ENCODE peak calls at places on chromosome 17, in ten cellular contexts. K, M, C, I, Z, A, X, O, U and W are unnamed samples.

GRCh38 chr17:79970576-79971068 is 65.0 kb downstream of the TBC1D16 start:
- DNase-seq in K (no peak), M (peak; percentile 40), C (peak; percentile 33), I (peak; percentile 75), Z (no peak), A (no peak), X (no peak), O (peak; percentile 51), U (no peak), W (peak; percentile 74)

GRCh38 chr17:45224671-45225050 is 3.0 kb downstream of the FMNL1 start:
- DNase-seq in K (no peak), M (no peak), C (no peak), I (no peak), Z (no peak), A (no peak), X (no peak), O (no peak), U (no peak), W (no peak)

GRCh38 chr17:45982791-45983613 is 16.0 kb upstream of the STH start:
- DNase-seq in K (no peak), M (no peak), C (no peak), I (no peak), Z (no peak), A (no peak), X (no peak), O (no peak), U (no peak), W (no peak)

GRCh38 chr17:33809748-33810147 is 445.3 kb upstream of the CCL2 start:
- DNase-seq in K (no peak), M (no peak), C (no peak), I (no peak), Z (no peak), A (no peak), X (no peak), O (no peak), U (no peak), W (no peak)

GRCh38 chr17:61047517-61047916 is 352.1 kb upstream of the TBX2 start:
- DNase-seq in K (no peak), M (no peak), C (no peak), I (no peak), Z (no peak), A (no peak), X (no peak), O (no peak), U (no peak), W (no peak)

GRCh38 chr17:35087731-35088646 is 24.5 kb upstream of the RFFL start:
- DNase-seq in K (peak; percentile 53), M (peak; percentile 52), C (peak; percentile 69), I (peak; percentile 75), Z (peak; percentile 5), A (no peak), X (peak; percentile 60), O (peak; percentile 75), U (no peak), W (peak; percentile 83)

GRCh38 chr17:39270923-39271322 is 45.2 kb upstream of the STAC2 start:
- DNase-seq in K (peak; percentile 32), M (peak; percentile 92), C (no peak), I (peak; percentile 48), Z (no peak), A (no peak), X (no peak), O (no peak), U (no peak), W (no peak)

GRCh38 chr17:44121206-44121605 is 2.2 kb downstream of the HDAC5 start:
- DNase-seq in K (no peak), M (no peak), C (peak; percentile 58), I (no peak), Z (no peak), A (no peak), X (no peak), O (no peak), U (no peak), W (no peak)

GRCh38 chr17:21239680-21240374 is 13.4 kb downstream of the NATD1 start:
- DNase-seq in K (no peak), M (peak; percentile 31), C (peak; percentile 74), I (peak; percentile 47), Z (no peak), A (no peak), X (no peak), O (no peak), U (peak; percentile 15), W (no peak)

GRCh38 chr17:42891539-42892152 is 9.0 kb upstream of the G6PC1 start:
- DNase-seq in K (no peak), M (peak; percentile 32), C (no peak), I (no peak), Z (no peak), A (peak; percentile 9), X (peak; percentile 69), O (no peak), U (peak; percentile 44), W (no peak)

GRCh38 chr17:69900101-69900500 is 174.9 kb upstream of the KCNJ16 start:
- DNase-seq in K (no peak), M (no peak), C (no peak), I (no peak), Z (no peak), A (no peak), X (no peak), O (no peak), U (no peak), W (no peak)
- H3K9me3 ChIP-seq in K (no peaks in the 10 kb centered on the region), M (no peaks in the 10 kb centered on the region), C (no peaks in the 10 kb centered on the region), I (no peaks in the 10 kb centered on the region), Z (no peaks in the 10 kb centered on the region), A (no peaks in the 10 kb centered on the region), X (no peaks in the 10 kb centered on the region), O (no peaks in the 10 kb centered on the region), U (no peaks in the 10 kb centered on the region), W (no peaks in the 10 kb centered on the region)

GRCh38 chr17:17767497-17768286 is 69.1 kb downstream of the SREBF1 start:
- DNase-seq in K (no peak), M (no peak), C (no peak), I (no peak), Z (no peak), A (no peak), X (no peak), O (no peak), U (no peak), W (no peak)

GRCh38 chr17:17767096-17767470 is 69.7 kb downstream of the SREBF1 start:
- DNase-seq in K (no peak), M (no peak), C (no peak), I (no peak), Z (no peak), A (no peak), X (no peak), O (no peak), U (no peak), W (no peak)

GRCh38 chr17:17765921-17766320 is 70.9 kb downstream of the SREBF1 start:
- DNase-seq in K (no peak), M (no peak), C (no peak), I (no peak), Z (no peak), A (no peak), X (no peak), O (no peak), U (no peak), W (no peak)

GRCh38 chr17:17765359-17765758 is 71.4 kb downstream of the SREBF1 start:
- DNase-seq in K (no peak), M (no peak), C (no peak), I (no peak), Z (no peak), A (no peak), X (no peak), O (no peak), U (no peak), W (no peak)

DNA sequence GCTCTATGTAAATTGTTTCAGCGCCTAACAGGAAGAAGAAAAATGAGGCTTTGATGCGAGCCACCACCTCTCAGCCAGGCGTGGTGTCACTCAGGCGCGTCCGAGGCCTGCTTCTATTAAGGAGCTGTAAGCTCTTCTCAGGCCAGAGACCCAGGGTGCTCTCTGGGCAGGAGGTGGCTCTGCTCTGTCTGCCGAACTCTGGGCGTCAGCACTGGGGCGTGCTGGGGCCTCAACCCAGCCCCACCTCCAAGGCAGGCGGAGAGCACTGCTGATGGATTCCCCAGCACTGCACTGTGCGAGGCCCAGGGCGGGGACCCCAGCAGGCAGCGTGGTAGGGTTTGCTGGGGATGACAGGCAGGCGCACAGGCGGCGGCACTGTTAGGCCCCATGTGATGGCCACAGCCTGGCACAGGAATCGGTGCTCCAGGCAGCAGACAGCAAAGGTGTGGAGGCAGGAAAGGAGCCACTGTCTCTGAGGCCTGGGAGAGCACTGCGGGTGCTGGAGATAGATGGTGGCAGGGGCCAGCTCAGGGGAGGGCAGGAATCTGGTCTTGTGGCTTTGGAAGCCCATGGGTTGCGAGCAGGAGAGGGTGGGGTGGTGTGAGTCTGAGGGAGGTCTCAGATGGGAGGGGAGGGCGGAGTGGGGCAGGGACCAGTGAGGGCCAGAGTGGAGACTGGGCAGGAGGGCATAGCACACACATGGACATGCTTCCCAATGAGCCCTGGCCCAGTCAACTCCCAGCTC is 70.3 kb downstream of the SREBF1 start:
- DNase-seq in K (no peak), M (no peak), C (no peak), I (no peak), Z (no peak), A (no peak), X (no peak), O (no peak), U (no peak), W (no peak)
- H3K27ac ChIP-seq in K (no peak overlapping the region), M (no peak overlapping the region), C (no peak overlapping the region), I (no peak overlapping the region), Z (no peak overlapping the region), A (no peak overlapping the region), X (no peak overlapping the region), O (no peak overlapping the region), U (no peak overlapping the region), W (no peak overlapping the region)

DNA sequence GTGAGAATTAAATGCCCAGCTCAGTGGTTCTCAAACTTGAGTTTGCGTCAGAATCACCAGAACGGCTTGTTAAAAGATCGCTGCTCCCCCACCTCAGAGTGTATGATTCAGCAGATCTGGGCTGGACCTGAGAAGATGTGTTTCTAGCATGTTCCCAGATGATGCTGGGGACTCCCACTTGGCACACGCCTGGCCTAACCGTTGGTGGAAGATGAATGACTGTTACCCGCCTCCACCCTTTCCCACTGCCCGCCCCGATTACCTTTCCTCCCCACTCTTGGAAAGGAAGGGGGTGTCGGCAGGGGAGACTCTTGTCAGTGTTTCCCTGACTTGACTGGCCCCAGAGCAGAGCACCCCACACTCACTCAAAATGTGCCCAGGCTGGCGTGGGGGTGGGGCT is 29.2 kb upstream of the ABCC3 start:
- DNase-seq in K (no peak), M (peak; percentile 12), C (no peak), I (no peak), Z (no peak), A (no peak), X (no peak), O (no peak), U (no peak), W (no peak)
- H3K9me3 ChIP-seq in K (no peaks in the 10 kb centered on the region), M (no peaks in the 10 kb centered on the region), C (no peaks in the 10 kb centered on the region), I (no peaks in the 10 kb centered on the region), Z (no peaks in the 10 kb centered on the region), A (no peaks in the 10 kb centered on the region), X (no peaks in the 10 kb centered on the region), O (no peaks in the 10 kb centered on the region), U (no peaks in the 10 kb centered on the region), W (no peaks in the 10 kb centered on the region)

DNA sequence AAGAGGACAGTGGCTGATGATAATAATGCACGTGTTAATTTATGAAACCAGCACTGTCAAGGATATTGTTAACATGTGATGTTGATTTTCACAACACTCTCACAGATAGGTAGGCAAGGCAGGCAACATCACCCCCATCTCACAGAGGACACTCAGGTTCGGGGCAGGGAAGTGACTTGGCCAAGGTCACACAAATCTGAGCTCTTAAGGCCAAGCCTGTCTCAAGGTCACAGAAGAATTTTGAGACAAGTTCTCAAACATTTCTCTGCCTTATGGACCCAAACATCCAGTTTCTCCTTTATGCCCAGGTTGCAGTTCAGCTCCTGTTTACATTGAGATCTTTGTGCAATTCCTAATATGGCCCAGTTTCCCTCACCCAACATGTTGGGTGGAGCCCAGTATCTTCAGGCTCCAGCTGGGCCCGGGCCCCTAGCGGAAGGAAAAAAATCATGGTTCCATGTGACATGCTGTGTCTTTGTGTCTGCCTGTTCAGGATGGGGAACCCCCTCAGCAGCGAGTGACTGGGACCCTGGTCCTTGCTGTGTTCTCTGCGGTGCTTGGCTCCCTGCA is 1.3 kb downstream of the SLC2A4 start:
- DNase-seq in K (no peak), M (peak; percentile 22), C (peak; percentile 17), I (no peak), Z (no peak), A (no peak), X (no peak), O (no peak), U (no peak), W (no peak)
- H3K27ac ChIP-seq in K (peak overlapping the region; percentile 85), M (no peak overlapping the region), C (no peak overlapping the region), I (no peak overlapping the region), Z (no peak overlapping the region), A (no peak overlapping the region), X (peak overlapping the region; percentile 84), O (no peak overlapping the region), U (peak overlapping the region; percentile 75), W (peak overlapping the region; percentile 3)